ENCODE peak calls at places on chromosomes 11 and 22, in four cellular contexts. One of them, this sample, is unnamed.

GRCh38 chr22:28369849-28370248 is 309.8 kb downstream of the TTC28 start:
- DNase-seq in lower leg skin: no peak
- DNase-seq in A549: no peak
- DNase-seq in body of pancreas: no peak
- DNase-seq in this sample: no peak

GRCh38 chr11:123853038-123853437 is 32.4 kb downstream of the TMEM225 start:
- DNase-seq in lower leg skin: no peak
- DNase-seq in A549: no peak
- DNase-seq in body of pancreas: no peak
- DNase-seq in this sample: no peak

GRCh38 chr11:103055174-103055890 is 36.6 kb downstream of the DCUN1D5 start:
- DNase-seq in lower leg skin: no peak
- DNase-seq in A549: peak; percentile 23
- DNase-seq in body of pancreas: no peak
- DNase-seq in this sample: no peak

GRCh38 chr11:15938983-15939382 is 417.4 kb downstream of the SOX6 start:
- DNase-seq in lower leg skin: peak; percentile 6
- DNase-seq in A549: no peak
- DNase-seq in body of pancreas: no peak
- DNase-seq in this sample: no peak

GRCh38 chr11:94774345-94774744 is 6.2 kb downstream of the AMOTL1 start:
- DNase-seq in lower leg skin: no peak
- DNase-seq in A549: no peak
- DNase-seq in body of pancreas: no peak
- DNase-seq in this sample: peak; percentile 42

GRCh38 chr11:123519797-123520193 is 89.7 kb downstream of the GRAMD1B start:
- DNase-seq in lower leg skin: no peak
- DNase-seq in A549: no peak
- DNase-seq in body of pancreas: no peak
- DNase-seq in this sample: no peak

GRCh38 chr11:69867076-69868002 is 48.1 kb upstream of the FGF3 start:
- DNase-seq in lower leg skin: peak; percentile 58
- DNase-seq in A549: no peak
- DNase-seq in body of pancreas: peak; percentile 29
- DNase-seq in this sample: peak; percentile 59

GRCh38 chr11:3686751-3687150 is 15.6 kb upstream of the CHRNA10 start:
- DNase-seq in lower leg skin: no peak
- DNase-seq in A549: no peak
- DNase-seq in body of pancreas: no peak
- DNase-seq in this sample: no peak

GRCh38 chr22:43001271-43002197 is 13.4 kb downstream of the PACSIN2 start:
- DNase-seq in lower leg skin: no peak
- DNase-seq in A549: no peak
- DNase-seq in body of pancreas: no peak
- DNase-seq in this sample: no peak

GRCh38 chr22:48780597-48781277 is 1046.9 kb downstream of the BRD1 start:
- DNase-seq in lower leg skin: peak; percentile 40
- DNase-seq in A549: no peak
- DNase-seq in body of pancreas: no peak
- DNase-seq in this sample: no peak

GRCh38 chr11:43944761-43945311 is 2.4 kb downstream of the C11orf96 start:
- DNase-seq in lower leg skin: peak; percentile 93
- DNase-seq in A549: peak; percentile 60
- DNase-seq in body of pancreas: peak; percentile 73
- DNase-seq in this sample: peak; percentile 94

GRCh38 chr11:123757976-123758375 is 3.7 kb upstream of the OR6X1 start:
- DNase-seq in lower leg skin: no peak
- DNase-seq in A549: no peak
- DNase-seq in body of pancreas: no peak
- DNase-seq in this sample: no peak

GRCh38 chr11:27241316-27242122 is 121.5 kb downstream of the CCDC34 start:
- DNase-seq in lower leg skin: no peak
- DNase-seq in A549: peak; percentile 19
- DNase-seq in body of pancreas: no peak
- DNase-seq in this sample: no peak

GRCh38 chr11:63811522-63811921 is 1.7 kb upstream of the SPINDOC start:
- DNase-seq in lower leg skin: no peak
- DNase-seq in A549: no peak
- DNase-seq in body of pancreas: no peak
- DNase-seq in this sample: no peak

GRCh38 chr22:47618611-47619010 is 856.2 kb downstream of the TBC1D22A start:
- DNase-seq in lower leg skin: peak; percentile 68
- DNase-seq in A549: no peak
- DNase-seq in body of pancreas: no peak
- DNase-seq in this sample: no peak

GRCh38 chr11:65553301-65554001 is 4.7 kb downstream of the LTBP3 start:
- DNase-seq in lower leg skin: peak; percentile 87
- DNase-seq in A549: no peak
- DNase-seq in body of pancreas: no peak
- DNase-seq in this sample: no peak

GRCh38 chr11:102007567-102008437 is 39.4 kb upstream of the CFAP300 start:
- DNase-seq in lower leg skin: no peak
- DNase-seq in A549: peak; percentile 95
- DNase-seq in body of pancreas: no peak
- DNase-seq in this sample: no peak

GRCh38 chr11:16981651-16982194 is 32.5 kb downstream of the PLEKHA7 start:
- DNase-seq in lower leg skin: no peak
- DNase-seq in A549: peak; percentile 32
- DNase-seq in body of pancreas: peak; percentile 73
- DNase-seq in this sample: no peak

GRCh38 chr22:29750559-29750958 is 16.2 kb downstream of the ZMAT5 start:
- DNase-seq in lower leg skin: no peak
- DNase-seq in A549: no peak
- DNase-seq in body of pancreas: peak; percentile 31
- DNase-seq in this sample: no peak

GRCh38 chr22:35568751-35569725 is 28.4 kb downstream of the RASD2 start:
- DNase-seq in lower leg skin: no peak
- DNase-seq in A549: no peak
- DNase-seq in body of pancreas: peak; percentile 43
- DNase-seq in this sample: no peak

GRCh38 chr11:111081021-111081511 is 164.5 kb upstream of the POU2AF2 start:
- DNase-seq in lower leg skin: no peak
- DNase-seq in A549: no peak
- DNase-seq in body of pancreas: no peak
- DNase-seq in this sample: no peak

GRCh38 chr11:100830978-100831732 is 144.1 kb downstream of the ARHGAP42 start:
- DNase-seq in lower leg skin: no peak
- DNase-seq in A549: peak; percentile 23
- DNase-seq in body of pancreas: no peak
- DNase-seq in this sample: no peak

GRCh38 chr11:116234989-116235567 is 537.7 kb downstream of the BUD13 start:
- DNase-seq in lower leg skin: no peak
- DNase-seq in A549: no peak
- DNase-seq in body of pancreas: no peak
- DNase-seq in this sample: no peak

GRCh38 chr22:17846326-17846992 is 72.2 kb upstream of the BID start:
- DNase-seq in lower leg skin: no peak
- DNase-seq in A549: no peak
- DNase-seq in body of pancreas: no peak
- DNase-seq in this sample: no peak

GRCh38 chr11:43574949-43575915 is 105.3 kb upstream of the HSD17B12 start:
- DNase-seq in lower leg skin: no peak
- DNase-seq in A549: peak; percentile 23
- DNase-seq in body of pancreas: peak; percentile 28
- DNase-seq in this sample: no peak

GRCh38 chr11:10418259-10418949 is 36.7 kb upstream of the AMPD3 start:
- DNase-seq in lower leg skin: no peak
- DNase-seq in A549: no peak
- DNase-seq in body of pancreas: no peak
- DNase-seq in this sample: no peak

GRCh38 chr11:43515090-43515489 is 156.4 kb downstream of the TTC17 start:
- DNase-seq in lower leg skin: no peak
- DNase-seq in A549: peak; percentile 18
- DNase-seq in body of pancreas: peak; percentile 10
- DNase-seq in this sample: no peak

GRCh38 chr11:70899616-70900015 is 352.8 kb downstream of the SHANK2 start:
- DNase-seq in lower leg skin: no peak
- DNase-seq in A549: no peak
- DNase-seq in body of pancreas: no peak
- DNase-seq in this sample: no peak

GRCh38 chr11:75347781-75348613 is 3.5 kb downstream of the ARRB1 start:
- DNase-seq in lower leg skin: no peak
- DNase-seq in A549: no peak
- DNase-seq in body of pancreas: peak; percentile 32
- DNase-seq in this sample: no peak

GRCh38 chr11:122202161-122202950 is 86.3 kb upstream of the BLID start:
- DNase-seq in lower leg skin: no peak
- DNase-seq in A549: peak; percentile 60
- DNase-seq in body of pancreas: peak; percentile 36
- DNase-seq in this sample: no peak

DNA sequence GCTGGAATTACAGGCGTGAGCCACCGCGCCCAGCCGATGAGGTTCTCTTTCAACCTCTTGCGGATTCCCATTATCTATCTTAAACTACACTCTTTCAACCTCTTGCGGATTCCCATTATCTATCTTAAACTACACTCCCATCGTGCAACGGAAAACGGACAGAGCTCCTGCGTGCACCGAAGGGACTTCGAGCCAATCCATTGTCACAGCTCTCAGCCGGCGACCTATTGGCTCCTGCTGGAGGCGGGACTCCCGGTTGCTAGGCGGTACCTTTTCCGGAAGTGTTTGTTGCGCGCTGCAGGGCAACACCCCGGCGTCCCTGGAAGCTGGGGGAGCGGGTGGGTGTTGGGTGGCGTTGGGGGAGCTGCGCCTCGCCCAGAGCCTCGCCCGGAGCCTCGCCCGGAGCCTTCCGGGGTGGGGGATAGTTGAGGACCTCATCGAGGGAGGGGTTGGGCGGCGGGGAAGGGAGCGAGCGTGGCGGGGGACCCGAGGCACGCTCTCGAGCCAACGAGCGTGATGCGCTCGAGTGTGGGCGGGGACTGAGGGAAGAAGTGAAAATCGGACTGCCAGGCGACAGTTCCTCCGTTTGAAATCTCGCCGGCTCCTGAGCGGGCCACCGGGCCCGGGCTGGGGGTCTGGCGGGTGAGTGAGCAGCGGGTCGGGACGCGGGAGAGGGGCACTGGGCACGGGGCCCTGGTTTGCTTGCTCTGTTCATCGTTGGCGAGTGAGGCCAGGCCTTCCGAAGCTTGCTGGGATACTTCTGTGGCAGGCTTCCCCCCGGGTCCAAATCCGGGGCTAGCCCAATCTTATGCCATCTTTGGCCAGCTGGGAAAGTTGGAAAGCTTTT is at the start of gene CEP164:
- DNase-seq in lower leg skin: peak; percentile 99
- DNase-seq in A549: peak; percentile 94
- DNase-seq in body of pancreas: peak; percentile 97
- DNase-seq in this sample: peak; percentile 97
- TF ChIP-seq POLR2A in lower leg skin: no peak
- TF ChIP-seq POLR2A in A549: peak; percentile 45
- TF ChIP-seq POLR2A in body of pancreas: peak; percentile 70
- TF ChIP-seq POLR2A in this sample: peak; percentile 50

DNA sequence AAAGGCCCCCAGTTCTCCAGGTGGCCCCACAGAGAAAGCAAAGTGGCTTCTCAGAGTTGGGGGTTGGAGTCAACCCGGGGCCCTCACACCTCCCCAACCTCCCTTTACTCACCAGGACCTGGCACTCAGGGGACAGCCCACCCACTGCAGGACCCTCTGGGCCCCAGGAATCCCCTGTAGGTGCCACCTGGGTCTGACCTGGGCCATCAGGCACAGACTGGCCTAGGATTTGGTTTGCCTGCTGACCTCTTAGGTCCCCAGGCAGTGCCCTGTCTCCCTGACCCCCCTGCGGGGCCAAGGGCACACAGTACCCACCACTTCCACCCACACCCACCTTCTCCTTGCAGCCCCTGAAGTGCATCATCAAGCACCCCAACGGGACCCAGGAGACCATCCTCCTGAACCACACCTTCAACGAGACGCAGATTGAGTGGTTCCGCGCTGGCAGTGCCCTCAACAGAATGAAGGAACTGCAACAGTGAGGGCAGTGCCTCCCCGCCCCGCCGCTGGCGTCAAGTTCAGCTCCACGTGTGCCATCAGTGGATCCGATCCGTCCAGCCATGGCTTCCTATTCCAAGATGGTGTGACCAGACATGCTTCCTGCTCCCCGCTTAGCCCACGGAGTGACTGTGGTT is 16.0 kb downstream of the POLR3H start:
- DNase-seq in lower leg skin: no peak
- DNase-seq in A549: no peak
- DNase-seq in body of pancreas: no peak
- DNase-seq in this sample: peak; percentile 63
- TF ChIP-seq POLR2A in lower leg skin: no peak
- TF ChIP-seq POLR2A in A549: no peak
- TF ChIP-seq POLR2A in body of pancreas: no peak
- TF ChIP-seq POLR2A in this sample: no peak

DNA sequence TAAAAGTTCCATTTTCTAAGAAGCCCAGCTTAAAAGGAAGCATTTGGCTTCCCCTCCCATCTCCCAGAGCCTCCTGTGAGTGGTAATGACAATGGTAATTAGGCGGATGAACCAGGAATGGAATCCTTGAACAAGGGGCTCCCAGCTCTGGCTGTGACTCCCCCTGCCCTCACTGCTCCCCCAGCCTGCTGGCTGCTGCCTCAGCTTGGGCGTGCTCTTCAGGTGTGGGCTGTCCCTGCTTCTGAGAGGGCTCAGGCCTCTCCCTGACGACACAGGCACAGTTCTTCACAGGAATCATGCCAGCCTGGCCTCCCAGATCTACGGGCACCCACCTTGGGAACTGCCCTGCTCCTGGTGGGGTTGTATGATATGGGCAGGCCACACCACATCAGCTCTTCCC is 81.7 kb upstream of the NARS2 start:
- DNase-seq in lower leg skin: no peak
- DNase-seq in A549: no peak
- DNase-seq in body of pancreas: no peak
- DNase-seq in this sample: no peak
- TF ChIP-seq POLR2A in lower leg skin: no peak
- TF ChIP-seq POLR2A in A549: no peak
- TF ChIP-seq POLR2A in body of pancreas: no peak
- TF ChIP-seq POLR2A in this sample: no peak

GRCh38 chr11:18611196-18611595 is 11.6 kb downstream of the MISFA start:
- DNase-seq in lower leg skin: no peak
- DNase-seq in A549: no peak
- DNase-seq in body of pancreas: no peak
- DNase-seq in this sample: no peak
- TF ChIP-seq POLR2A in lower leg skin: no peak
- TF ChIP-seq POLR2A in A549: no peak
- TF ChIP-seq POLR2A in body of pancreas: no peak
- TF ChIP-seq POLR2A in this sample: no peak

GRCh38 chr11:12272821-12273617 is 104.4 kb upstream of the PARVA start:
- DNase-seq in lower leg skin: peak; percentile 52
- DNase-seq in A549: no peak
- DNase-seq in body of pancreas: no peak
- DNase-seq in this sample: no peak

GRCh38 chr11:12274558-12275197 is 102.7 kb upstream of the PARVA start:
- DNase-seq in lower leg skin: peak; percentile 77
- DNase-seq in A549: no peak
- DNase-seq in body of pancreas: no peak
- DNase-seq in this sample: no peak

GRCh38 chr11:12275818-12276217 is 101.6 kb upstream of the PARVA start:
- DNase-seq in lower leg skin: peak; percentile 67
- DNase-seq in A549: no peak
- DNase-seq in body of pancreas: no peak
- DNase-seq in this sample: peak; percentile 17

GRCh38 chr11:12273618-12273995 is 103.8 kb upstream of the PARVA start:
- DNase-seq in lower leg skin: peak; percentile 42
- DNase-seq in A549: no peak
- DNase-seq in body of pancreas: no peak
- DNase-seq in this sample: no peak

GRCh38 chr11:12274056-12274455 is 103.3 kb upstream of the PARVA start:
- DNase-seq in lower leg skin: peak; percentile 18
- DNase-seq in A549: no peak
- DNase-seq in body of pancreas: peak; percentile 81
- DNase-seq in this sample: peak; percentile 10
- TF ChIP-seq POLR2A in lower leg skin: no peak
- TF ChIP-seq POLR2A in A549: no peak
- TF ChIP-seq POLR2A in body of pancreas: peak; percentile 16
- TF ChIP-seq POLR2A in this sample: no peak